ENCODE peak calls at places on chromosomes 4 and X, in five cellular contexts. S is IMR-90, L is GM12878, F is A549, O is SK-N-SH. B is an unnamed sample. For H3K4me1, the result is how much of the 10 kb centered on the place peaks cover.

GRCh38 chr4:42348692-42349091 is 48.6 kb upstream of the SHISA3 start:
- DNase-seq in L (no peak), O (no peak), F (no peak), S (no peak), B (no peak)

GRCh38 chrX:24216827-24217226 is 67.3 kb downstream of the ZFX start:
- DNase-seq in S (no peak), F (no peak), L (no peak), O (no peak), B (no peak)

GRCh38 chr4:68267433-68267944 is 22.0 kb upstream of the TMPRSS11B start:
- DNase-seq in F (no peak), L (no peak), O (no peak), S (peak), B (no peak)

GRCh38 chrX:19673334-19674040 is 158.2 kb upstream of the MAP3K15 start:
- DNase-seq in L (no peak), O (no peak), S (peak), F (peak), B (no peak)

GRCh38 chr4:16227462-16227868 is 1.2 kb upstream of the TAPT1 start:
- DNase-seq in O (peak), S (peak), F (no peak), L (no peak), B (no peak)

GRCh38 chrX:49915352-49916222 is 6.8 kb upstream of the CLCN5 start:
- DNase-seq in S (peak), F (peak), L (no peak), O (peak), B (peak)

GRCh38 chrX:53211391-53211978 is 13.5 kb downstream of the KDM5C start:
- DNase-seq in F (no peak), S (peak), O (no peak), L (no peak), B (no peak)

GRCh38 chr4:110155632-110156031 is 42.8 kb downstream of the ELOVL6 start:
- DNase-seq in S (peak), O (no peak), L (no peak), F (no peak), B (no peak)

GRCh38 chr4:8163026-8163425 is 4.4 kb upstream of the ABLIM2 start:
- DNase-seq in L (no peak), S (no peak), F (no peak), O (no peak), B (no peak)

GRCh38 chr4:8160572-8160971 is 2.0 kb upstream of the ABLIM2 start:
- DNase-seq in L (no peak), S (no peak), O (no peak), F (no peak), B (no peak)

GRCh38 chr4:8163436-8164193 is 5.0 kb upstream of the ABLIM2 start:
- DNase-seq in F (no peak), O (no peak), S (no peak), L (no peak), B (no peak)

GRCh38 chr4:8164194-8164565 is 5.6 kb upstream of the ABLIM2 start:
- DNase-seq in L (no peak), S (no peak), F (no peak), O (no peak), B (no peak)

GRCh38 chr4:8162625-8163024 is 4.0 kb upstream of the ABLIM2 start:
- DNase-seq in S (no peak), O (no peak), F (no peak), L (no peak), B (no peak)
- H3K4me1 ChIP-seq in S (under half), O (under half), F (under half), L (under half), B (under half)

GRCh38 chrX:152601848-152602616 is 35.7 kb upstream of the GABRQ start:
- DNase-seq in S (no peak), F (no peak), O (peak), L (no peak), B (peak)

DNA sequence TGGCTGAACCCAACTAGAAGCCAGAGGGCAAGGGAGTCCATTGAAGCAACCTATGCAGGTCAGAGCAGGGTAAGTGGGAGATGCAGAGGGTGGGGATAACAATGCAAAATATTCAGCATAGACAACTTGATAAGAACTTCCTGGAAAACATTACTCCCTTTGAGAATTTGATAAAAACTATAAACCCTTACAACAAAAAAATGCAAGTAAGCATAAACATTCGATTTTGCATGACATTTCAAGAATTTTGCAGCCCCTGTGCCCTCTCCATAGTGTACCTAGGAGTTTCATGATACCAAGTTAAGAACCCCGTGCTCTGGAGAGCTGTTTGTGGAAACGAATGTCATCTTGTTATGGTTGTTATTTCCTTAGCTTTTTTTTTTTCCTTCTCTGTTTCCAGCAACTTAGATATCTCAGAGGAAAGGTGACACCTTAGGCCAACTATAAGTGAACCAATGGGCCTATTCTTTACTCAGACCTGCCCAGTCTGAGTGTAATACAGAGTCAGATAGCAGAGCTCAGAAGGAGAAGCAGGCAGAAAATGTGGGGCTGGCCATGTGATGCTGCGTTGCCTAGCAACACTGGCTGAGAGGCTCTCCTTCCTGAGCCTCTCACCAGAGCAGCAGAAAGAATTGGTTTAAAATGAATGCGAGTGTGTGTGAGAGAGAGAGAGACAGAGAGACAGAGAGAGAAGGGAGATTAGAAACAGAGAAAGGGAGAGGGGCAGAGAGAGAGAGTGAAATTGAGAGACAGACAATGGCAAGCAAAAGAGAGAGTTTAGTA is 36.7 kb upstream of the GABRQ start:
- DNase-seq in L (no peak), O (peak), S (no peak), F (no peak), B (no peak)
- TF ChIP-seq RCOR1 in L (no peak), O (no peak), S (no peak), F (no peak), B (no peak)

DNA sequence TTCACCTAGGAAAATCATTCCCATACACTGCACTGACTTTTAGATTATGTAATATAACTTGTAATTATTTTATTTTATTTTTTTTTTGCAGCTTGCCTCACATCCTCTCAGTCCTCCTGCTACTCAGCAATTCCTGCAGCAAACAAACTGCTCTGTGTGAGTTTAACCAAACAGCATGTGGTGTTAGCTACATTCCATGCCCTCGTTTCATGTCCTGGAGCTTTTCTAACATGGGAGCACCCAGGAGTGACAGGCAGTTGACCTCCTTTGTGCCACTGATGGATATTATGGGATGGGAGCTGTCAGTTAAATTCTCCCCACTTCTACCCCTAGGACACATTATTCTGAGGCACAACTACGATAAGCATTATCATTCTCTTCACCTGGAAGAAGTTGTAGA is 24.8 kb downstream of the CXCL1 start:
- DNase-seq in F (no peak), L (no peak), S (peak), O (no peak), B (no peak)
- H3K4me1 ChIP-seq in F (under half), L (under half), S (under half), O (under half), B (under half)

DNA sequence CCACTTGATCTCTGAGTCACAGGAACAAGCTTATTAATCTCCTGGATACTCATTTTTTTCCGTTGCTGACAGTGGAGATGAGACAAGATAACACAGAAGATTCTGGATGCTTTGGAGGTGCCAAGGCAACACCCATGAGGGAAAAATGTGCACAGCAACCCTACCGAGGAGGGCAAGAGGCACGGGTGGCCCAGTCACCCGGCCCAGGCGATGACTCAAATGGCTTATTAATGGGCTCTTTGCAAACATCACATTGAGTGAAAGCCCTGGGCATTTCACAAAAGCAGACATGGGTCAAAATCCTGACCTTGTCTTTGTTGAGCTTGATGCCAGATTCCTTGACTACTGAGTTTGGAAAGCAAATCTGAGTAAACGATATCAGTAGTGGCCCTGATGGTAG is 315.1 kb downstream of the STK32B start:
- DNase-seq in L (no peak), S (peak), F (peak), O (no peak), B (no peak)
- TF ChIP-seq RCOR1 in L (no peak), S (no peak), F (no peak), O (no peak), B (no peak)